ENCODE peak calls at places on chromosomes 12 and 14, in six cellular contexts. One of them, this sample, is unnamed.

GRCh38 chr14:101064121-101064661 is 160.7 kb upstream of the RTL1 start:
- DNase-seq in GM23248: no peak
- DNase-seq in HCT116: no peak
- DNase-seq in neuronal stem cell: no peak
- DNase-seq in mammary epithelial cell: no peak
- DNase-seq in mesenchymal stem cell: no peak
- DNase-seq in this sample: no peak

GRCh38 chr12:6792522-6793201 is 3.3 kb downstream of the CD4 start:
- DNase-seq in GM23248: no peak
- DNase-seq in HCT116: no peak
- DNase-seq in neuronal stem cell: no peak
- DNase-seq in mammary epithelial cell: no peak
- DNase-seq in mesenchymal stem cell: peak; percentile 21
- DNase-seq in this sample: peak; percentile 54

GRCh38 chr12:130336723-130337475 is 788 bp upstream of the PIWIL1 start:
- DNase-seq in GM23248: no peak
- DNase-seq in HCT116: no peak
- DNase-seq in neuronal stem cell: no peak
- DNase-seq in mammary epithelial cell: no peak
- DNase-seq in mesenchymal stem cell: no peak
- DNase-seq in this sample: peak; percentile 37

GRCh38 chr12:7937867-7938506 is 2.0 kb upstream of the SLC2A3 start:
- DNase-seq in GM23248: peak; percentile 58
- DNase-seq in HCT116: no peak
- DNase-seq in neuronal stem cell: no peak
- DNase-seq in mammary epithelial cell: no peak
- DNase-seq in mesenchymal stem cell: peak; percentile 41
- DNase-seq in this sample: no peak

GRCh38 chr14:105860615-105861580 is 334.5 kb downstream of the TMEM121 start:
- DNase-seq in GM23248: no peak
- DNase-seq in HCT116: no peak
- DNase-seq in neuronal stem cell: no peak
- DNase-seq in mammary epithelial cell: no peak
- DNase-seq in mesenchymal stem cell: no peak
- DNase-seq in this sample: peak; percentile 80

GRCh38 chr12:7113389-7113871 is 4.4 kb upstream of the C1RL start:
- DNase-seq in GM23248: peak; percentile 57
- DNase-seq in HCT116: no peak
- DNase-seq in neuronal stem cell: no peak
- DNase-seq in mammary epithelial cell: peak; percentile 17
- DNase-seq in mesenchymal stem cell: peak; percentile 48
- DNase-seq in this sample: peak; percentile 84

GRCh38 chr12:124654666-124655316 is 87.4 kb upstream of the NCOR2 start:
- DNase-seq in GM23248: peak; percentile 65
- DNase-seq in HCT116: no peak
- DNase-seq in neuronal stem cell: no peak
- DNase-seq in mammary epithelial cell: no peak
- DNase-seq in mesenchymal stem cell: no peak
- DNase-seq in this sample: no peak

GRCh38 chr12:111238075-111238734 is 130.7 kb downstream of the PHETA1 start:
- DNase-seq in GM23248: no peak
- DNase-seq in HCT116: no peak
- DNase-seq in neuronal stem cell: no peak
- DNase-seq in mammary epithelial cell: no peak
- DNase-seq in mesenchymal stem cell: no peak
- DNase-seq in this sample: no peak

GRCh38 chr12:52014567-52015392 is 8.0 kb downstream of the TAMALIN start:
- DNase-seq in GM23248: no peak
- DNase-seq in HCT116: no peak
- DNase-seq in neuronal stem cell: no peak
- DNase-seq in mammary epithelial cell: no peak
- DNase-seq in mesenchymal stem cell: no peak
- DNase-seq in this sample: no peak

GRCh38 chr12:20627001-20627588 is 68.0 kb upstream of the SLCO1C1 start:
- DNase-seq in GM23248: no peak
- DNase-seq in HCT116: no peak
- DNase-seq in neuronal stem cell: no peak
- DNase-seq in mammary epithelial cell: no peak
- DNase-seq in mesenchymal stem cell: no peak
- DNase-seq in this sample: no peak

GRCh38 chr12:41663487-41664258 is 475.6 kb downstream of the PDZRN4 start:
- DNase-seq in GM23248: peak; percentile 29
- DNase-seq in HCT116: peak; percentile 16
- DNase-seq in neuronal stem cell: peak; percentile 15
- DNase-seq in mammary epithelial cell: peak; percentile 3
- DNase-seq in mesenchymal stem cell: peak; percentile 42
- DNase-seq in this sample: no peak

GRCh38 chr14:93013368-93013719 is 90.4 kb downstream of the CHGA start:
- DNase-seq in GM23248: peak; percentile 89
- DNase-seq in HCT116: no peak
- DNase-seq in neuronal stem cell: no peak
- DNase-seq in mammary epithelial cell: peak; percentile 34
- DNase-seq in mesenchymal stem cell: no peak
- DNase-seq in this sample: no peak

GRCh38 chr14:68719634-68720384 is 73.1 kb downstream of the ZFP36L1 start:
- DNase-seq in GM23248: no peak
- DNase-seq in HCT116: no peak
- DNase-seq in neuronal stem cell: no peak
- DNase-seq in mammary epithelial cell: no peak
- DNase-seq in mesenchymal stem cell: no peak
- DNase-seq in this sample: no peak

GRCh38 chr12:6465467-6466183 is 4.9 kb downstream of the VAMP1 start:
- DNase-seq in GM23248: peak; percentile 81
- DNase-seq in HCT116: peak; percentile 54
- DNase-seq in neuronal stem cell: peak; percentile 65
- DNase-seq in mammary epithelial cell: peak; percentile 48
- DNase-seq in mesenchymal stem cell: peak; percentile 78
- DNase-seq in this sample: peak; percentile 71

GRCh38 chr12:5429741-5430557 is 2.0 kb upstream of the NTF3 start:
- DNase-seq in GM23248: no peak
- DNase-seq in HCT116: no peak
- DNase-seq in neuronal stem cell: peak; percentile 51
- DNase-seq in mammary epithelial cell: no peak
- DNase-seq in mesenchymal stem cell: peak; percentile 16
- DNase-seq in this sample: no peak

GRCh38 chr12:131959641-131960589 is 10.2 kb downstream of the EP400 start:
- DNase-seq in GM23248: no peak
- DNase-seq in HCT116: no peak
- DNase-seq in neuronal stem cell: no peak
- DNase-seq in mammary epithelial cell: no peak
- DNase-seq in mesenchymal stem cell: no peak
- DNase-seq in this sample: no peak
- H3K9ac ChIP-seq in GM23248: no peak overlapping the region
- H3K9ac ChIP-seq in HCT116: no peak overlapping the region
- H3K9ac ChIP-seq in neuronal stem cell: no peak overlapping the region
- H3K9ac ChIP-seq in mammary epithelial cell: no peak overlapping the region
- H3K9ac ChIP-seq in mesenchymal stem cell: peak overlapping the region; percentile 27
- H3K9ac ChIP-seq in this sample: no peak overlapping the region

GRCh38 chr12:113358381-113359132 is at the start of gene PLBD2:
- DNase-seq in GM23248: peak; percentile 97
- DNase-seq in HCT116: peak; percentile 82
- DNase-seq in neuronal stem cell: peak; percentile 89
- DNase-seq in mammary epithelial cell: peak; percentile 87
- DNase-seq in mesenchymal stem cell: peak; percentile 92
- DNase-seq in this sample: peak; percentile 97
- H2AFZ ChIP-seq in GM23248: peak within 1 kb of the TSS; percentile 85
- H2AFZ ChIP-seq in HCT116: peak within 1 kb of the TSS; percentile 22
- H2AFZ ChIP-seq in neuronal stem cell: peak within 1 kb of the TSS; percentile 99
- H2AFZ ChIP-seq in mammary epithelial cell: peak within 1 kb of the TSS; percentile 96
- H2AFZ ChIP-seq in mesenchymal stem cell: peak within 1 kb of the TSS; percentile 90
- H2AFZ ChIP-seq in this sample: peak within 1 kb of the TSS; percentile 97

GRCh38 chr14:60512952-60513554 is 4.1 kb downstream of the SIX6 start:
- DNase-seq in GM23248: no peak
- DNase-seq in HCT116: no peak
- DNase-seq in neuronal stem cell: peak; percentile 14
- DNase-seq in mammary epithelial cell: no peak
- DNase-seq in mesenchymal stem cell: no peak
- DNase-seq in this sample: no peak
- H3K4me3 ChIP-seq in GM23248: no peak overlapping the region
- H3K4me3 ChIP-seq in HCT116: no peak overlapping the region
- H3K4me3 ChIP-seq in neuronal stem cell: no peak overlapping the region
- H3K4me3 ChIP-seq in mammary epithelial cell: no peak overlapping the region
- H3K4me3 ChIP-seq in mesenchymal stem cell: no peak overlapping the region
- H3K4me3 ChIP-seq in this sample: no peak overlapping the region

DNA sequence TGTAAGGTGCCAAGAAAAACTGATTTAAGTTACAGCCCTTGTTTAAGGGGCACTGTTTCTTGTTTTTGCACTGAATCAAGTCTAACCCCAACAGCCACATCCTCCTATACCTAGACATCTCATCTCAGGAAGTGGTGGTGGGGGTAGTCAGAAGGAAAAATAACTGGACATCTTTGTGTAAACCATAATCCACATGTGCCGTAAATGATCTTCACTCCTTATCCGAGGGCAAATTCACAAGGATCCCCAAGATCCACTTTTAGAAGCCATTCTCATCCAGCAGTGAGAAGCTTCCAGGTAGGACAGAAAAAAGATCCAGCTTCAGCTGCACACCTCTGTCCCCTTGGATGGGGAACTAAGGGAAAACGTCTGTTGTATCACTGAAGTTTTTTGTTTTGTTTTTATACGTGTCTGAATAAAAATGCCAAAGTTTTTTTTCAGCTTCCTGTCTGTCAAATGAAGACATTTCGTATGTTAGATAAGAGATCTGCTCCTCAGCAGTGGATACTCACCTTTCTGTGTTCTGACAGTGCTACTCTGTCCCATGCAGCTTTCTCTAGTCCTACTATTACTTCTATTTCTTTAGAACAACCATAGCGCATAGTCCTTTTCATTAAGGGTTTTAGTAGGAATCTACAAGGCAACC is 1.2 kb upstream of the PA2G4 start:
- DNase-seq in GM23248: no peak
- DNase-seq in HCT116: no peak
- DNase-seq in neuronal stem cell: no peak
- DNase-seq in mammary epithelial cell: no peak
- DNase-seq in mesenchymal stem cell: no peak
- DNase-seq in this sample: no peak
- H3K9ac ChIP-seq in GM23248: peak overlapping the region; percentile 90
- H3K9ac ChIP-seq in HCT116: peak overlapping the region; percentile 100
- H3K9ac ChIP-seq in neuronal stem cell: no peak overlapping the region
- H3K9ac ChIP-seq in mammary epithelial cell: peak overlapping the region; percentile 69
- H3K9ac ChIP-seq in mesenchymal stem cell: peak overlapping the region; percentile 97
- H3K9ac ChIP-seq in this sample: peak overlapping the region; percentile 99

DNA sequence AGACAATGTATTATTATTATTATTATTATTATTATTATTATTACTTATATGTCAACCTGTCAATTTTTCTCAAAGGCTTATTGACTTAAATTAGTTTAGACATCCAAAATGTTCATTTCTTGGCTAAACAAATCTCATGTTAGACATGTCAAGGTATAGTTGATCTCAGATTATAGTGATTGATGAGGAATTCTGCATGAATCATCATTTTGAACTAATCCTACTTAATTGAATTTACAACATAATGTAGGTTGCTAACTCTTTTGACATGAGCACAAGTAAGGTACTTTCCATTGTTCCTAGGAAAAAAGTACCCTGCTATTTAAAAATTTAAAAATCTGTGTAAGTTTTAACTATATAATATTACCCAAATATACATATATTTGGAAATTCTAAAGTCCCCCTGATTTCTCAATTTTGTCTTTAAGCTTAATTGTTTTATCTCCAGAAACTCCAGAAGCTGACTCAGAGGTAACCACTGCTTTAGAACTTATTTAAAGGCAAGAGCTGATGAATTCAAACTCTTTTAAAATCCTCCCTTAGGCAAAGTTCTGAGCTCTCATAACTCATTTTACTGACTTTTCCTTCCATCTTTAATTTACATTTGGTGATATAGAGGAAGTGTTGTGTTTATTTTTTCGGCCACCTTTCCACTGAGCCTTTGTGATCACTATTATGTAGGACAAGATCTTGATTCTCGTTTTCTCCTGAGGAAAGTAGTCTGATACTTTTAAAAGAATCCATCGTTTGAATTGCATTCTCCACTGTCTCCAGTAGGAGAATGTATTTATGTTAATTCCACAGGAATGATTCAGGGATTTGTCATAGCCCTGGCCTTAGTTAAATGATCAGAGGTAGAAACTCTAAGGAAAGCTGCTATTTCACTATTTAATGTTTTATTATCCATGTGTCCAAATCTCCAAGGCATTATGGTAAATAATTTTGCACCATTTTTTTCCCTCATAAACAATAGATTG is 1304.5 kb downstream of the AACS start:
- DNase-seq in GM23248: peak; percentile 28
- DNase-seq in HCT116: no peak
- DNase-seq in neuronal stem cell: no peak
- DNase-seq in mammary epithelial cell: no peak
- DNase-seq in mesenchymal stem cell: no peak
- DNase-seq in this sample: no peak
- H2AFZ ChIP-seq in GM23248: no peak overlapping the region
- H2AFZ ChIP-seq in HCT116: no peak overlapping the region
- H2AFZ ChIP-seq in neuronal stem cell: no peak overlapping the region
- H2AFZ ChIP-seq in mammary epithelial cell: no peak overlapping the region
- H2AFZ ChIP-seq in mesenchymal stem cell: no peak overlapping the region
- H2AFZ ChIP-seq in this sample: no peak overlapping the region

GRCh38 chr12:76547526-76547925 is 12.0 kb downstream of the OSBPL8 start:
- DNase-seq in GM23248: no peak
- DNase-seq in HCT116: no peak
- DNase-seq in neuronal stem cell: no peak
- DNase-seq in mammary epithelial cell: no peak
- DNase-seq in mesenchymal stem cell: no peak
- DNase-seq in this sample: no peak
- H3K4me3 ChIP-seq in GM23248: no peak overlapping the region
- H3K4me3 ChIP-seq in HCT116: no peak overlapping the region
- H3K4me3 ChIP-seq in neuronal stem cell: no peak overlapping the region
- H3K4me3 ChIP-seq in mammary epithelial cell: no peak overlapping the region
- H3K4me3 ChIP-seq in mesenchymal stem cell: no peak overlapping the region
- H3K4me3 ChIP-seq in this sample: no peak overlapping the region

GRCh38 chr12:49052451-49053208 is 8.0 kb downstream of the KMT2D start:
- DNase-seq in GM23248: no peak
- DNase-seq in HCT116: no peak
- DNase-seq in neuronal stem cell: no peak
- DNase-seq in mammary epithelial cell: no peak
- DNase-seq in mesenchymal stem cell: no peak
- DNase-seq in this sample: no peak

GRCh38 chr12:49054096-49054495 is 6.5 kb downstream of the KMT2D start:
- DNase-seq in GM23248: no peak
- DNase-seq in HCT116: no peak
- DNase-seq in neuronal stem cell: no peak
- DNase-seq in mammary epithelial cell: no peak
- DNase-seq in mesenchymal stem cell: no peak
- DNase-seq in this sample: no peak

GRCh38 chr12:49055978-49056754 is 4.4 kb downstream of the KMT2D start:
- DNase-seq in GM23248: peak; percentile 87
- DNase-seq in HCT116: peak; percentile 35
- DNase-seq in neuronal stem cell: no peak
- DNase-seq in mammary epithelial cell: peak; percentile 63
- DNase-seq in mesenchymal stem cell: peak; percentile 91
- DNase-seq in this sample: peak; percentile 85

GRCh38 chr12:49054524-49054923 is 6.1 kb downstream of the KMT2D start:
- DNase-seq in GM23248: no peak
- DNase-seq in HCT116: no peak
- DNase-seq in neuronal stem cell: no peak
- DNase-seq in mammary epithelial cell: no peak
- DNase-seq in mesenchymal stem cell: no peak
- DNase-seq in this sample: no peak

GRCh38 chr12:49055092-49055491 is 5.5 kb downstream of the KMT2D start:
- DNase-seq in GM23248: no peak
- DNase-seq in HCT116: no peak
- DNase-seq in neuronal stem cell: no peak
- DNase-seq in mammary epithelial cell: no peak
- DNase-seq in mesenchymal stem cell: no peak
- DNase-seq in this sample: no peak
- H3K9ac ChIP-seq in GM23248: peak overlapping the region; percentile 9
- H3K9ac ChIP-seq in HCT116: no peak overlapping the region
- H3K9ac ChIP-seq in neuronal stem cell: no peak overlapping the region
- H3K9ac ChIP-seq in mammary epithelial cell: no peak overlapping the region
- H3K9ac ChIP-seq in mesenchymal stem cell: peak overlapping the region; percentile 30
- H3K9ac ChIP-seq in this sample: no peak overlapping the region

GRCh38 chr12:99436584-99436983 is 211.0 kb upstream of the GARIN6 start:
- DNase-seq in GM23248: no peak
- DNase-seq in HCT116: no peak
- DNase-seq in neuronal stem cell: no peak
- DNase-seq in mammary epithelial cell: no peak
- DNase-seq in mesenchymal stem cell: no peak
- DNase-seq in this sample: no peak
- H2AFZ ChIP-seq in GM23248: no peak overlapping the region
- H2AFZ ChIP-seq in HCT116: no peak overlapping the region
- H2AFZ ChIP-seq in neuronal stem cell: no peak overlapping the region
- H2AFZ ChIP-seq in mammary epithelial cell: no peak overlapping the region
- H2AFZ ChIP-seq in mesenchymal stem cell: no peak overlapping the region
- H2AFZ ChIP-seq in this sample: no peak overlapping the region

This sample was measured in Karpas-422.